ENCODE peak calls at places on chromosomes 16 and 17, in five cellular contexts. L is H9, K is H1, V is mesenchymal stem cell, D is trophoblast cell. P is an unnamed sample.

GRCh38 chr17:33871720-33872535 is 383.2 kb upstream of the CCL2 start:
- DNase-seq in L (no peak), V (no peak), D (peak; percentile 59), K (no peak), P (no peak)

GRCh38 chr16:783404-784161 is 4.6 kb downstream of the RPUSD1 start:
- DNase-seq in K (peak; percentile 46), V (no peak), L (no peak), D (peak; percentile 37), P (no peak)

GRCh38 chr17:29042679-29043538 is at the start of gene PIPOX:
- DNase-seq in V (peak; percentile 31), L (peak; percentile 96), K (peak; percentile 81), D (peak; percentile 79), P (peak; percentile 63)

GRCh38 chr16:733382-734207 is 6.7 kb downstream of the HAGHL start:
- DNase-seq in V (no peak), K (peak; percentile 84), D (peak; percentile 50), L (no peak), P (no peak)

GRCh38 chr17:56830726-56831363 is 2.9 kb downstream of the C17orf67 start:
- DNase-seq in L (no peak), V (no peak), D (no peak), K (no peak), P (no peak)

GRCh38 chr17:72510454-72511016 is 389.7 kb downstream of the SOX9 start:
- DNase-seq in L (no peak), D (no peak), V (no peak), K (no peak), P (no peak)

GRCh38 chr17:77098884-77099545 is 41.8 kb upstream of the SEC14L1 start:
- DNase-seq in K (no peak), L (no peak), V (peak; percentile 79), D (peak; percentile 57), P (no peak)

GRCh38 chr16:3456374-3456773 is 12.9 kb downstream of the NAA60 start:
- DNase-seq in K (no peak), V (no peak), D (no peak), L (no peak), P (no peak)

DNA sequence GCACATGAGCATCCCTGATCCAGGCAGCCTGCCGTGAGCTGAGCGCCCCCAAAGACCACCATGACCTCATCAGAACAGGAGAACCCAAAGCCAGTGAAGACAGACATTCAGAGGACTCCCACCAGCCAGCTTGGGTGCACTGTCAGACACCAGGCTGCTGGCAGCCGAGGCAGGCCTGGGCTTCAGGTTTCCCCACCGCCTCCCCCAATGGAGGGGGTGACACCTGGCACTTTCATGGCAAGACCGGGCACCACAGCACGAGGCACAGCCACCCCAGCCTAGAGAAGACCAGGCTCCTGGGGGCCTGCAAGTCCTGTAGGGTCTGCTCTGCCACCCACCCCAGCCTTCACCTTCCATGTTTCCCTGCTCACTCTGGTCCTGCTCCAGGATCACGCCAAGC is 140.5 kb downstream of the C16orf95 start:
- DNase-seq in L (no peak), V (no peak), D (no peak), K (no peak), P (no peak)
- H2BK120ac ChIP-seq in L (no peak overlapping the region), V (no peak overlapping the region), D (no peak overlapping the region), K (no peak overlapping the region), P (no peak overlapping the region)

DNA sequence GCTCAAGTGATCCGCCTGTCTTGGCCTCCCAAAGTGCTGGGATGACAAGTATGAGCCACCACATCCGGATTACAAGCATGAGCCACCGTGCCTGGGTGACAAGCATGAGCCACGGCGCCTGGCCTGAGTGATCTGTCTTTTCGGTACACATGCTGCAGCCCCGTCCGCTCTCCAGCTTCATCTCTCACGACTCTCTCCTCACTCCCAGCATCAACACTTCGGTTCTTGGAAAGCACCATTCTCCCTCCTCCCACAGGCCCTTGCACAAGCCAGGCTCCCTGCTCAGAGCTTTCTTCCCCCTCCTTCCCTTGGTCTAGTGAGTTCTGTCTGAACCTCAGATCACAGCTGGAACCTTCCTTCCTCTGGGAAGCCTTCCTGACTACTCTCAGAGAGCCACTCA is 6.5 kb upstream of the NCBP3 start:
- DNase-seq in V (no peak), D (no peak), L (no peak), K (no peak), P (no peak)
- H2BK12ac ChIP-seq in V (no peak overlapping the region), D (no peak overlapping the region), L (no peak overlapping the region), K (no peak overlapping the region), P (no peak overlapping the region)

GRCh38 chr17:17710355-17710727 is 29.1 kb downstream of the RAI1 start:
- DNase-seq in D (no peak), K (no peak), L (no peak), V (no peak), P (no peak)

GRCh38 chr17:17711708-17712141 is 30.5 kb downstream of the RAI1 start:
- DNase-seq in V (peak; percentile 79), L (peak; percentile 66), D (no peak), K (no peak), P (no peak)

GRCh38 chr17:17712268-17712924 is 31.1 kb downstream of the RAI1 start:
- DNase-seq in L (no peak), K (no peak), V (peak; percentile 100), D (no peak), P (no peak)

GRCh38 chr17:17709815-17710321 is 28.6 kb downstream of the RAI1 start:
- DNase-seq in L (no peak), V (no peak), K (no peak), D (no peak), P (no peak)

DNA sequence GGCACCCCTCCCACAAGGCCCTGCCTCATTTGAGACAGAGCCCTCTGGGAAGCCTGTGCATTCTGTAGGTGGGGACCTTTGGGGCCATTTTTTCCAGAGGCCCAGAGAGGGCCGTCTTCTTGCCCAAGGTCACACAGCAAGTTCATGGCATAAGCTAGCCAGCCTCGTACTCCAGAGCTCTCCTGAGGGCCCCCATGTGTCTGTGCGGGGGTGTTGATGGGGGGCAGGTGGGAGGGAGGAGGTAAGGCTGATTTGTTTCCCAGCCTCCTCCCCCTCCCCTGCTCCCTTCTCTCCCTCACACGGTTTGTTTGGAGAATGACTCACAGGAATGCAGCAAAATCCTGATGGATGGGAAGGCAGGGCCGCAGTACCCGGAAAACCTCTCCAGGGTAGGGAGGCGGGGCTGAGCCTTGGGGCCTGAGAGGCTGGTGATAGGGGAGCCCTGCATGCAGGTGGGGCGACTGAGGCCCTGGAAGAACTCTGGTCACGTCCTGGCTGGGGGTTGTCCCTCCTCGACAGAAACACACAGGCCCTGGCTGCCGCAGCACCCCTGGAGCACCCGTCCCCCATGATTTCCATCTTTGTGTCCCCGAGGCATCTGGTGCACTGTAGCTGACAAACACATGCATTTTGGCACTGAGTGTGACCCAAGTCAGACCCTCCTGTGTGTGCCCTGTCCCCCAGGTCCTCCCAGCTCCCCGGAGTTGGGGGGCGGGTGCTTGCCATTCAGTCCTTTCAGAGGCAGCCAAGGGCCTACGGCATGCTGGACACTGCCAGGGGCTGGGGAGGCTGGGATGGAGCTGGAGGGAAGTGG is 29.7 kb downstream of the RAI1 start:
- DNase-seq in V (peak; percentile 96), D (no peak), L (peak; percentile 92), K (peak; percentile 74), P (no peak)
- H3K4ac ChIP-seq in V (peak overlapping the region; percentile 100), D (peak overlapping the region; percentile 51), L (no peak overlapping the region), K (peak overlapping the region; percentile 94), P (no peak overlapping the region)

GRCh38 chr17:17946104-17946503 is 26.1 kb downstream of the TOM1L2 start:
- DNase-seq in L (no peak), V (no peak), D (no peak), K (no peak), P (no peak)

GRCh38 chr17:17943281-17943984 is 28.8 kb downstream of the TOM1L2 start:
- DNase-seq in D (peak; percentile 67), K (no peak), L (no peak), V (no peak), P (no peak)

GRCh38 chr17:17942846-17943245 is 29.4 kb downstream of the TOM1L2 start:
- DNase-seq in L (no peak), V (no peak), D (peak; percentile 49), K (no peak), P (no peak)

GRCh38 chr17:17944253-17944652 is 27.9 kb downstream of the TOM1L2 start:
- DNase-seq in L (no peak), D (no peak), K (no peak), V (no peak), P (no peak)

DNA sequence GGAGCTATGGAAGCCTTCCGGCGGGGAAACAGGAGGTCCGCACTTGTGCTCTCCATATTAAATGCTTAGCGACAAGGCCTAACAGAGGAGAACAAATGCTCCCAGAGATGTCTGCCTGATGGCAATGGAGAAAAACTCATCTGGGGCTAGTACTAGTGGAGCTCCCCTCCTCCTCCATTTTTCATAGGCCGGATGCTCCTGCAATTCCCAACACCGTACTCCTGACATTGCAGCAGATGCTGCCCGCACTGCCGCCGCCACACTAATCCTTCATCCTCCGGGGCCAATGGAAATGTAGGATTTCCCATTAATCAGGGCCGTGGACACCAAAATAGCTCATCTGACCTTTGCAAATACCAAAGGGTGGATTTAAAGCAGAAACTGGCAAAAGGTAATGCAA is 27.5 kb downstream of the TOM1L2 start:
- DNase-seq in V (no peak), L (no peak), D (no peak), K (no peak), P (no peak)
- H2BK120ac ChIP-seq in V (no peak overlapping the region), L (no peak overlapping the region), D (no peak overlapping the region), K (no peak overlapping the region), P (no peak overlapping the region)

GRCh38 chr17:67042104-67042899 is 2.1 kb upstream of the CACNG1 start:
- DNase-seq in L (no peak), K (no peak), V (no peak), D (no peak), P (no peak)

GRCh38 chr17:67043283-67043682 is 1.1 kb upstream of the CACNG1 start:
- DNase-seq in K (no peak), V (no peak), D (no peak), L (no peak), P (no peak)

GRCh38 chr17:67040652-67041051 is 3.7 kb upstream of the CACNG1 start:
- DNase-seq in K (no peak), L (no peak), V (no peak), D (no peak), P (no peak)

GRCh38 chr17:67035131-67036083 is 8.9 kb upstream of the CACNG1 start:
- DNase-seq in L (no peak), D (no peak), V (no peak), K (no peak), P (no peak)

DNA sequence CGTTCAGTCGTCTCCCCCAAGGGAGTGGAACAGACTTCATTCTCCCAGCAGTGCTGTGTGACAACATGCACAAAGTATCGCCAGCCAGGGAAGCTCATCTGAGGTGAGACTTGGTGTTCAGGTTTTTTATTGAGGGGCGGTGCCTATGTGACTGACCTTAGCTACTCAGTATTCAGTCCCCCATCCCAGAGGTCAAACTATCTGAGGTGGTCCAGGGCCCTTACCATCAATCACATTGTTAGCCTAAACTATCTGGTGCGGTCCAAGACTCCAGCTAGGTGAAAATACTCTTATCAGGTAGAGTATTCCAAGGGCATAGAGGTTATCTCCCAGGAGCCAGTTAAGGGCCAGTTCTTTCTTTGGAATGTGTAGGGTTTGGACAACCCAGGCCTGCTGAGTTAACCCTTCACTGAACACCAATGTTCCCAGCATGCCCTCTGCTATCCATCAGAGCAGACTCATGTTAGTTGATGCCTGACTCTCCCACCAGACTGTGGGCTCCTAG is 5.4 kb upstream of the CACNG1 start:
- DNase-seq in D (no peak), L (no peak), K (no peak), V (no peak), P (no peak)
- H2BK12ac ChIP-seq in D (no peak overlapping the region), L (no peak overlapping the region), K (no peak overlapping the region), V (no peak overlapping the region), P (no peak overlapping the region)